ENCODE peak calls at places on chromosomes 13 and 19, in seven cellular contexts. R is testis, A is HFFc6, E is heart right ventricle, T is natural killer cell, U is transverse colon, J is prostate gland. N is an unnamed sample.

GRCh38 chr19:45952691-45953505 is 20.8 kb downstream of the NOVA2 start:
- DNase-seq in R (peak), A (no peak), E (peak), T (peak), U (peak), J (no peak), N (peak)

GRCh38 chr13:33185853-33186252 is 99.7 kb downstream of the STARD13 start:
- DNase-seq in R (no peak), A (no peak), E (no peak), T (no peak), U (no peak), J (no peak), N (no peak)

GRCh38 chr19:1514986-1515721 is 2.3 kb upstream of the ADAMTSL5 start:
- DNase-seq in R (no peak), A (no peak), E (no peak), T (no peak), U (no peak), J (no peak), N (no peak)

GRCh38 chr13:20489185-20489820 is 36.4 kb downstream of the CRYL1 start:
- DNase-seq in R (peak), A (no peak), E (no peak), T (no peak), U (peak), J (peak), N (no peak)

GRCh38 chr13:93476175-93476574 is 249.6 kb downstream of the GPC6 start:
- DNase-seq in R (no peak), A (peak), E (no peak), T (no peak), U (no peak), J (no peak), N (peak)

GRCh38 chr13:98338312-98338711 is 161.2 kb upstream of the RNF113B start:
- DNase-seq in R (no peak), A (no peak), E (no peak), T (no peak), U (no peak), J (no peak), N (no peak)

GRCh38 chr19:10136936-10137335 is 17.2 kb upstream of the EIF3G start:
- DNase-seq in R (no peak), A (no peak), E (no peak), T (no peak), U (no peak), J (no peak), N (no peak)

GRCh38 chr19:12603714-12604113 is 6.9 kb downstream of the ZNF490 start:
- DNase-seq in R (no peak), A (no peak), E (no peak), T (no peak), U (peak), J (no peak), N (no peak)

GRCh38 chr19:13189600-13189999 is 39.4 kb downstream of the IER2 start:
- DNase-seq in R (no peak), A (no peak), E (no peak), T (no peak), U (no peak), J (no peak), N (peak)

GRCh38 chr13:37715606-37716015 is 117.0 kb upstream of the POSTN start:
- DNase-seq in R (no peak), A (peak), E (no peak), T (no peak), U (no peak), J (no peak), N (no peak)

GRCh38 chr19:10644351-10645007 is 9.7 kb upstream of the ILF3 start:
- DNase-seq in R (peak), A (peak), E (peak), T (peak), U (peak), J (peak), N (peak)

GRCh38 chr19:22610121-22610520 is 24.0 kb upstream of the ZNF492 start:
- DNase-seq in R (no peak), A (no peak), E (no peak), T (no peak), U (no peak), J (no peak), N (no peak)

GRCh38 chr19:4080473-4080872 is 13.8 kb upstream of the ZBTB7A start:
- DNase-seq in R (no peak), A (no peak), E (no peak), T (no peak), U (no peak), J (no peak), N (no peak)

GRCh38 chr13:20127563-20128458 is 33.0 kb downstream of the GJA3 start:
- DNase-seq in R (peak), A (peak), E (peak), T (peak), U (peak), J (peak), N (peak)

GRCh38 chr19:14542721-14543328 is 13.4 kb downstream of the TECR start:
- DNase-seq in R (no peak), A (peak), E (no peak), T (no peak), U (no peak), J (no peak), N (peak)

GRCh38 chr19:36140289-36141038 is 598 bp downstream of the CAPNS1 start:
- DNase-seq in R (peak), A (no peak), E (peak), T (peak), U (peak), J (peak), N (peak)

GRCh38 chr19:5903054-5903501 is 512 bp downstream of the NDUFA11 start:
- DNase-seq in R (no peak), A (peak), E (no peak), T (peak), U (no peak), J (no peak), N (peak)

GRCh38 chr19:58330458-58330857 is 3.7 kb downstream of the ZSCAN22 start:
- DNase-seq in R (no peak), A (peak), E (no peak), T (no peak), U (no peak), J (no peak), N (peak)

GRCh38 chr13:39401756-39402155 is 201.2 kb downstream of the LHFPL6 start:
- DNase-seq in R (no peak), A (no peak), E (no peak), T (no peak), U (no peak), J (no peak), N (no peak)

GRCh38 chr19:2045501-2046045 is 5.5 kb downstream of the MKNK2 start:
- DNase-seq in R (no peak), A (no peak), E (peak), T (no peak), U (no peak), J (no peak), N (no peak)

GRCh38 chr13:45989607-45990006 is 62.9 kb downstream of the ZC3H13 start:
- DNase-seq in R (no peak), A (peak), E (no peak), T (no peak), U (no peak), J (no peak), N (no peak)

GRCh38 chr13:44929691-44930090 is 59.6 kb downstream of the NUFIP1 start:
- DNase-seq in R (no peak), A (no peak), E (no peak), T (no peak), U (no peak), J (no peak), N (no peak)

GRCh38 chr19:35216026-35216832 is 12.3 kb downstream of the FAM187B start:
- DNase-seq in R (no peak), A (peak), E (no peak), T (no peak), U (no peak), J (no peak), N (no peak)

GRCh38 chr19:1616875-1617274 is 11.6 kb upstream of the UQCR11 start:
- DNase-seq in R (no peak), A (no peak), E (no peak), T (no peak), U (no peak), J (no peak), N (no peak)

GRCh38 chr19:2495130-2495641 is 19.3 kb downstream of the GADD45B start:
- DNase-seq in R (peak), A (peak), E (peak), T (peak), U (peak), J (peak), N (peak)

GRCh38 chr13:18962168-18962734 is 219.4 kb downstream of the TUBA3C start:
- DNase-seq in R (no peak), A (no peak), E (no peak), T (no peak), U (no peak), J (no peak), N (no peak)

GRCh38 chr13:28652002-28652401 is 6.9 kb upstream of the POMP start:
- DNase-seq in R (no peak), A (no peak), E (no peak), T (no peak), U (no peak), J (no peak), N (no peak)

GRCh38 chr13:81872581-81872980 is 1531.7 kb upstream of the SPRY2 start:
- DNase-seq in R (no peak), A (no peak), E (no peak), T (no peak), U (no peak), J (no peak), N (no peak)

GRCh38 chr19:7888145-7888825 is at the start of gene LRRC8E:
- DNase-seq in R (no peak), A (peak), E (no peak), T (no peak), U (peak), J (peak), N (peak)
- TF ChIP-seq CTCF in R (no peak), A (no peak), E (no peak), T (no peak), U (no peak), J (no peak), N (no peak)

DNA sequence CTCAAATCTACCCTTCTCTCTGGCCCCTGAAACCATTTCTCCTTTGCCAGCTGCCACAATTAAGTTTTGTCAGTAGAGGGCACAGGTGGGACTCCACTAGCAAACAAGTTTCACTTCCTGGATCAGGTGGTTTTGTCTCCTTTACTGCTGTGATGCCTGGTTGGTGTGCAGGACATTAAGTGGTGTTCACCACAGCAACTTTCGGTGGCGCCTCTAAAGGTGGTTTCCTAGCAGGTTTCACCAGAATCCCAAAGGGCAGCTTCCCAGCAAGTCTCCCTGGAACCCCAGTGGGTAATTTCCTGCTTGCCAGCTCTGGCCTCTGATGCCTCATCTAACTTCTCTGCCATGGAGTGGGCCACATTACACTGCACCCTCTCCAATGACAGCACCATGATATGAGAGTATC is 16.6 kb downstream of the MED4 start:
- DNase-seq in R (no peak), A (no peak), E (no peak), T (no peak), U (peak), J (no peak), N (no peak)
- TF ChIP-seq CTCF in R (no peak), A (no peak), E (peak), T (no peak), U (no peak), J (no peak), N (peak)

DNA sequence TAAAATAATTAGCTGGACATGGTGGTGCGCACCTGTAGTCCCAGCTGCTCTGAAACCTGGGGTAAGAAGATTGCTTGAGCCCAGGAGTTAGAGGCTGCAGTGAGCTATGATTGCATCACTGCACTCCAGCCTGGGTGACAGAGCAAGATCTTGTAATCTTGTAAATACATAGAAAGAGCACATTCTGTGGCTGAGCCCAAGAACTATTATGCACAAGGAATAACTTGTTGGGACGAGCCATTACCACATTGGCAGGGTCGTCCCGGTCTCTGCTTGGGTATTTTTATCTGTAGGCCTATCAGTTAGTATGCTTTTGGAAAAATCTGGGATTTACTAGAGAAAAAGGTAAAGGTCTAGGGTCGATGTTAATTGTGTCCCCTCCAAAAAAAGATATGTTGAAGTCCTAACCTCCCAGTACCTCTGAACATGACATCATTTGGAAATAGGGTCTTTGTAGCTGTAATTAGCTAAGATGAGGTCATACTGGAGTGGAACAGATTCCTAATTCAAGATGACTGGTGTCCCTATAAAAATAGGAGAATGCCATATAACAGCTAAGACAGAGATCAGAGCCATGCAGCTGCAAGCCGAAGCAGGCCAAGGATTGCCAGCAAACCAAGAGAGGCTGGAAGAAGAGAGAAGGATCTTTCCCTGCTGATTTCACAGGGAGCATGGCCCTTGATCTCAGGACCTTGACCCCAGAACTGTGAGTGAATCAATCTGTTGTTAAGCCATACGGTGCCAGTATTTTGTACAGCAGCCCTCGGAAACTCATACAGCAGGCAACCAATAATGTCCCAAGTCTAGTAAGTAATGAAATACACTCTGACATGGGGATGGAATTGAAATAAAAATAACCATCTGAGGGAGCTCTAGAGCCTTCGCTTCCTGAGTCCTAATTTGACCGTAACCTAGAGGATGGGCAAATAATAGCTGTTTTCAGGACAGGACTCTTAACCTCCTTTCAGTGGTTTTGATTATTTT is 77.0 kb downstream of the TM9SF2 start:
- DNase-seq in R (no peak), A (no peak), E (no peak), T (no peak), U (no peak), J (no peak), N (peak)
- TF ChIP-seq CTCF in R (peak), A (peak), E (peak), T (no peak), U (no peak), J (no peak), N (peak)

DNA sequence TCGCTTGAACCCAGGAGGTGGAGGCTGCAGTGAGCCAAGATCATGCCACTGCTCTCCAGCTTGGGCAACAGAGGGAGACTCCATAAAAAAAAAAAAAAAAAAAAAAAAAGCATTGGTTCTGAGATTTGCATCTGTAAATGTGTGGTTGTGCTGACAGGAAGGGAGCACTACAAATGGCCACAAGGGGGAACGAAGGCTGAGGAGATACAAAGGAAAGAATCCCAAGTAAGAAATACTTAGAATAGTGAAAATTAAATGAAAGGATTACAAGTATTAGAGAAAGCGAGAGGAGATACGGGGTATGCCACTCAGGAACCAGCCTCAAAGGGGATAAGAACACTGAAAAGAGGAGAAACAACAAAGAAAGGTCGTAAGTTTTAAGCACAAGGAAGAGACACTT is 284.9 kb downstream of the KLF12 start:
- DNase-seq in R (no peak), A (peak), E (no peak), T (no peak), U (peak), J (no peak), N (no peak)
- TF ChIP-seq CTCF in R (peak), A (peak), E (peak), T (peak), U (peak), J (no peak), N (peak)

DNA sequence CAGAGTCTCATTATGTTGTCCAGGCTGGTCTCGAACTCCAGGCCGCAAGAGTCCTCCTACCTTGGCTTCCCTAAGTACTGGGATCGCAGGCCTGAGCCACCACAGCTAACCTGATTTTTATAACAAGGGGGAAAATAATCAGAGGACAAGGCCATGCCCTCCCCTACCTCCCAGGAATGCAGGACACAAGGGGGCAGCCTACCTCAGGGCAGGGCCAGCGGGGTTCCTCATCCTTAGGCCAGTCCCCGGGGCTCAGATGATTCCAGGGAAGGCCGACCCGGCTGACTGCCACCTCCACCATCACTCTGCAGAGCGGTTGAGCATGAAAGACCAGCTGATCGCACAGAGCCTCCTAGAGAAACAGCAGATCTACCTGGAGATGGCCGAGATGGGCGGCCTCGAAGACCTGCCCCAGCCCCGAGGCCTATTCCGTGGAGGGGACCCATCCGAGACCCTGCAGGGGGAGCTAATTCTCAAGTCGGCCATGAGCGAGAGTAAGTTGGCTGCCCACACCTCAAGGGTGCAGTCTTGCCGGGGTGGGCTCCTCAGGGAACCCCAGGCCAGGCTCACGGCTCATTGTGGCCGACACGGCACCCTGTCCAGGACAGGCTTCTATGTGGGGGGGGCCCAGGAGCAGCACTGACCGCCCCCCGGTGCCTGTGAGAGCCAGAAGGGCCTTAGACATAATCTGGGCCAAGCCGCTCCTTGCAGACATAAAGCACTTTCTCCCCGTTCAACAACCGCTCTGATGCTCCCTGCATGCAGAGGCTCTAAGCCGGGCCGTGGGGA is 26.8 kb downstream of the PEX11G start:
- DNase-seq in R (no peak), A (no peak), E (no peak), T (no peak), U (no peak), J (no peak), N (no peak)
- TF ChIP-seq CTCF in R (no peak), A (peak), E (no peak), T (no peak), U (no peak), J (no peak), N (no peak)

DNA sequence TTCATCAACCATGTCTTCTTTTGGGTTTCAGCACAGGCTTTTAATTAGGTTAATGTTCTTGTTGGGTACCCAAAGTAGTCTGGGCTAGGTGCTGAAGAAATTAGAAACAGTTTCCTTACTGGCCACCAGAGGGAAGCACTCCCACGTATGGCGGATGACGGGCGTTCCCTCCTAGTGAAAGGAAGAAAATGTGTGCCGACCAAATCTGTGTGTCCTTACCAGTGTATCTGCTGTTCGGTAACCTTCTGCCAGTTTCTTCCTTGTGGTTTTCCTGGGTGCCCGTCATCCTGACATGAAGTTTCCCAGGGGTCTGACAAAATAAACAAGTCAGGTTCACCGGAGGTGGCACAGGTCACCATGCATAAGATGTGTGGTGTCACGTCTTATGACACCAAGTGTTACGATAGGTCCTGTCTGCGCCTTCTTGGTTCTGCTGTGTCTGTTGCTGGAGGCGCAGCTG is 6.0 kb upstream of the WDR88 start:
- DNase-seq in R (peak), A (peak), E (no peak), T (peak), U (peak), J (peak), N (peak)
- TF ChIP-seq CTCF in R (peak), A (peak), E (peak), T (peak), U (peak), J (peak), N (peak)

GRCh38 chr19:48330012-48330681 is 4.8 kb downstream of the EMP3 start:
- DNase-seq in R (peak), A (no peak), E (peak), T (peak), U (peak), J (peak), N (peak)
- TF ChIP-seq CTCF in R (no peak), A (no peak), E (peak), T (no peak), U (peak), J (no peak), N (no peak)